ENCODE peak calls at places on chromosome 20, in seven cellular contexts. F is T-cell; I is activated T-cell treated with anti-CD3 and anti-CD28 coated beads for 1 hour; Y is activated CD4-positive, alpha-beta T cell treated with anti-CD3 and anti-CD28 coated beads, Interleukin-2, amount 50 U/mL, for 24 hours; Q is mammary epithelial cell; K is left cardiac atrium; O is OCI-LY7. J is an unnamed sample.

GRCh38 chr20:54284928-54285704 is 77.2 kb downstream of the PFDN4 start:
- DNase-seq in Y (peak), Q (peak), I (no peak), F (no peak), O (no peak), K (no peak), J (no peak)

GRCh38 chr20:5667703-5668528 is 82.3 kb upstream of the SHLD1 start:
- DNase-seq in Y (no peak), F (no peak), O (peak), K (no peak), Q (no peak), I (no peak), J (no peak)

GRCh38 chr20:21513881-21514540 is at the start of gene NKX2-2:
- DNase-seq in F (no peak), Q (no peak), I (no peak), Y (no peak), K (no peak), O (no peak), J (no peak)

GRCh38 chr20:19968488-19969073 is 48.6 kb upstream of the NAA20 start:
- DNase-seq in Y (no peak), I (no peak), Q (peak), K (no peak), F (no peak), O (peak), J (no peak)

GRCh38 chr20:33866398-33867079 is 55.4 kb downstream of the CHMP4B start:
- DNase-seq in Q (no peak), F (no peak), K (no peak), I (no peak), O (no peak), Y (no peak), J (no peak)

GRCh38 chr20:44733341-44734069 is 12.2 kb upstream of the KCNK15 start:
- DNase-seq in I (peak), Q (peak), K (peak), O (peak), F (peak), Y (peak), J (peak)

GRCh38 chr20:47400685-47401084 is 44.2 kb upstream of the ZMYND8 start:
- DNase-seq in F (no peak), I (no peak), K (no peak), Y (no peak), Q (no peak), O (peak), J (no peak)

GRCh38 chr20:17083738-17084137 is 143.1 kb upstream of the PCSK2 start:
- DNase-seq in F (no peak), K (no peak), Y (no peak), I (no peak), Q (no peak), O (no peak), J (no peak)

GRCh38 chr20:36093025-36093803 is 61.3 kb upstream of the EPB41L1 start:
- DNase-seq in O (no peak), K (peak), Q (peak), F (peak), Y (peak), I (peak), J (no peak)

GRCh38 chr20:8664778-8665177 is 404.1 kb upstream of the PLCB4 start:
- DNase-seq in F (no peak), O (peak), K (no peak), Q (no peak), I (no peak), Y (no peak), J (no peak)

GRCh38 chr20:7856756-7857155 is 83.5 kb downstream of the HAO1 start:
- DNase-seq in K (no peak), I (no peak), Y (no peak), F (no peak), O (peak), Q (peak), J (no peak)

GRCh38 chr20:25313608-25314007 is 65.7 kb downstream of the PYGB start:
- DNase-seq in I (no peak), Y (no peak), F (no peak), Q (no peak), K (no peak), O (no peak), J (no peak)

GRCh38 chr20:50381771-50382593 is 128.2 kb upstream of the PTPN1 start:
- DNase-seq in K (no peak), Q (no peak), O (peak), Y (peak), I (no peak), F (no peak), J (no peak)

GRCh38 chr20:23659989-23660837 is 22.5 kb upstream of the CST3 start:
- DNase-seq in F (no peak), K (no peak), Q (no peak), I (no peak), Y (no peak), O (no peak), J (no peak)

GRCh38 chr20:53831228-53831627 is 237.6 kb upstream of the ZNF217 start:
- DNase-seq in O (no peak), Y (no peak), F (no peak), K (no peak), Q (no peak), I (no peak), J (no peak)

GRCh38 chr20:62804632-62805364 is at the start of gene OGFR:
- DNase-seq in Q (peak), F (peak), O (peak), K (peak), I (peak), Y (peak), J (peak)

GRCh38 chr20:13291167-13291566 is 70.1 kb downstream of the ISM1 start:
- DNase-seq in Q (no peak), I (no peak), K (no peak), F (no peak), Y (no peak), O (no peak), J (no peak)

GRCh38 chr20:36496707-36497669 is 44.3 kb upstream of the MYL9 start:
- DNase-seq in Y (no peak), O (no peak), K (no peak), F (no peak), Q (no peak), I (no peak), J (no peak)

GRCh38 chr20:61185841-61186601 is 66.0 kb upstream of the CDH4 start:
- DNase-seq in Y (no peak), I (no peak), Q (peak), F (no peak), O (no peak), K (no peak), J (no peak)

GRCh38 chr20:33311989-33312388 is 29.0 kb downstream of the BPIFB1 start:
- DNase-seq in K (no peak), O (no peak), Q (no peak), I (no peak), Y (no peak), F (no peak), J (no peak)

GRCh38 chr20:15005300-15005986 is 668.0 kb upstream of the FLRT3 start:
- DNase-seq in Q (peak), I (no peak), K (no peak), F (no peak), Y (no peak), O (no peak), J (no peak)

GRCh38 chr20:63980317-63980805 is 571 bp upstream of the PRPF6 start:
- DNase-seq in Q (peak), K (peak), I (no peak), O (no peak), F (no peak), Y (no peak), J (no peak)

GRCh38 chr20:46899619-46900018 is 5.0 kb downstream of the EYA2 start:
- DNase-seq in F (no peak), K (peak), O (peak), I (no peak), Q (no peak), Y (no peak), J (no peak)

GRCh38 chr20:43916875-43917371 is 2.3 kb downstream of the TOX2 start:
- DNase-seq in I (no peak), Y (no peak), Q (no peak), K (no peak), O (no peak), F (no peak), J (no peak)

GRCh38 chr20:14477125-14477524 is 139.7 kb upstream of the FLRT3 start:
- DNase-seq in Y (no peak), I (no peak), O (no peak), Q (peak), K (no peak), F (no peak), J (no peak)

GRCh38 chr20:17140894-17141293 is 85.9 kb upstream of the PCSK2 start:
- DNase-seq in F (no peak), I (no peak), Q (no peak), K (no peak), Y (no peak), O (no peak), J (no peak)

GRCh38 chr20:25310268-25310920 is 62.5 kb downstream of the PYGB start:
- DNase-seq in I (peak), Q (peak), K (no peak), O (peak), Y (peak), F (peak), J (no peak)

GRCh38 chr20:19741914-19742313 is 16.1 kb upstream of the RIN2 start:
- DNase-seq in K (no peak), Q (no peak), O (no peak), Y (no peak), I (no peak), F (no peak), J (no peak)

GRCh38 chr20:11454966-11455799 is 462.5 kb upstream of the BTBD3 start:
- DNase-seq in O (no peak), Y (no peak), K (no peak), F (no peak), Q (peak), I (no peak), J (no peak)

GRCh38 chr20:59495894-59496510 is 108.3 kb upstream of the PHACTR3 start:
- DNase-seq in O (peak), F (peak), K (peak), Q (peak), Y (peak), I (peak), J (peak)

GRCh38 chr20:40652426-40652825 is 36.6 kb downstream of the MAFB start:
- DNase-seq in I (no peak), Q (no peak), O (no peak), F (no peak), K (no peak), Y (no peak), J (no peak)

GRCh38 chr20:376089-376488 is 4.5 kb upstream of the TRIB3 start:
- DNase-seq in Y (no peak), K (no peak), O (no peak), F (no peak), I (no peak), Q (no peak), J (no peak)

GRCh38 chr20:56995635-56996075 is 270.8 kb downstream of the BMP7 start:
- DNase-seq in O (peak), Q (peak), F (no peak), Y (no peak), K (no peak), I (no peak), J (no peak)

GRCh38 chr20:14617123-14617522 is 279.7 kb upstream of the FLRT3 start:
- DNase-seq in Y (no peak), F (no peak), Q (peak), K (no peak), I (no peak), O (no peak), J (no peak)

J was measured in effector CD4-positive, alpha-beta T cell.